ENCODE peak calls at places on chromosomes 1 and 21, in five cellular contexts. K is ovary, L is uterus, D is transverse colon, H is A549. F is an unnamed sample.

GRCh38 chr1:70633004-70633403 is 221.9 kb downstream of the CTH start:
- DNase-seq in L (no peak), H (no peak), K (no peak), D (no peak), F (no peak)

GRCh38 chr1:40313329-40313957 is 3.6 kb downstream of the COL9A2 start:
- DNase-seq in H (no peak), K (no peak), D (no peak), L (no peak), F (peak)

GRCh38 chr1:4962836-4963235 is 308.4 kb downstream of the AJAP1 start:
- DNase-seq in L (no peak), K (no peak), H (no peak), D (no peak), F (no peak)

GRCh38 chr1:178379807-178380206 is 117.0 kb downstream of the CLEC20A start:
- DNase-seq in K (no peak), H (peak), L (no peak), D (no peak), F (no peak)

GRCh38 chr21:37886120-37886519 is 30.1 kb downstream of the KCNJ6 start:
- DNase-seq in D (no peak), L (no peak), K (no peak), H (no peak), F (no peak)

GRCh38 chr1:201275266-201275666 is 8.0 kb upstream of the PKP1 start:
- DNase-seq in D (peak), L (no peak), H (peak), K (no peak), F (peak)

GRCh38 chr1:241531195-241532172 is 694 bp upstream of the KMO start:
- DNase-seq in L (no peak), H (peak), D (no peak), K (no peak), F (no peak)

GRCh38 chr1:170537798-170538503 is 6.0 kb downstream of the GORAB start:
- DNase-seq in H (peak), K (no peak), L (no peak), D (no peak), F (no peak)

GRCh38 chr21:43362928-43363314 is 64.0 kb downstream of the SIK1 start:
- DNase-seq in K (no peak), D (peak), H (no peak), L (no peak), F (no peak)

GRCh38 chr1:39407889-39408640 is 83.4 kb upstream of the BMP8A start:
- DNase-seq in K (no peak), L (peak), D (peak), H (no peak), F (no peak)

GRCh38 chr21:36113647-36114428 is 21.0 kb upstream of the CBR3 start:
- DNase-seq in K (no peak), D (peak), H (peak), L (no peak), F (peak)

GRCh38 chr1:21332691-21333449 is 42.6 kb upstream of the ECE1 start:
- DNase-seq in L (no peak), D (peak), K (no peak), H (no peak), F (no peak)

GRCh38 chr1:201307760-201308499 is 24.6 kb downstream of the PKP1 start:
- DNase-seq in L (no peak), D (peak), H (peak), K (no peak), F (peak)

GRCh38 chr1:202254454-202255252 is 61.1 kb downstream of the LGR6 start:
- DNase-seq in H (peak), K (peak), L (no peak), D (no peak), F (no peak)

GRCh38 chr1:229884765-229885164 is 182.3 kb upstream of the GALNT2 start:
- DNase-seq in L (no peak), K (no peak), H (no peak), D (no peak), F (no peak)

GRCh38 chr1:82485591-82486369 is 685.0 kb downstream of the ADGRL2 start:
- DNase-seq in L (no peak), D (peak), H (no peak), K (peak), F (no peak)

GRCh38 chr21:17390575-17390974 is 122.3 kb upstream of the CXADR start:
- DNase-seq in H (no peak), L (no peak), K (no peak), D (no peak), F (no peak)

GRCh38 chr1:171103862-171104261 is 13.2 kb downstream of the FMO3 start:
- DNase-seq in D (no peak), K (no peak), L (no peak), H (no peak), F (no peak)

GRCh38 chr1:208161005-208161404 is 83.2 kb downstream of the PLXNA2 start:
- DNase-seq in K (no peak), H (no peak), L (no peak), D (no peak), F (no peak)

GRCh38 chr1:58854576-58854975 is 70.7 kb upstream of the JUN start:
- DNase-seq in D (no peak), H (no peak), L (no peak), K (no peak), F (no peak)

GRCh38 chr1:190353538-190354101 is 124.0 kb downstream of the BRINP3 start:
- DNase-seq in L (no peak), K (no peak), H (no peak), D (no peak), F (no peak)

GRCh38 chr21:41825216-41825615 is 53.9 kb downstream of the PRDM15 start:
- DNase-seq in H (no peak), K (no peak), L (no peak), D (no peak), F (no peak)

GRCh38 chr1:209576798-209577197 is 6.7 kb upstream of the CAMK1G start:
- DNase-seq in L (peak), H (peak), D (peak), K (peak), F (peak)

GRCh38 chr1:175314300-175314699 is 121.7 kb upstream of the KIAA0040 start:
- DNase-seq in H (no peak), L (no peak), D (no peak), K (no peak), F (no peak)

GRCh38 chr1:64745986-64746940 is 1.4 kb downstream of the RAVER2 start:
- DNase-seq in D (peak), L (no peak), K (no peak), H (no peak), F (no peak)

GRCh38 chr1:64744492-64745180 is at the start of gene RAVER2:
- DNase-seq in K (peak), L (peak), H (peak), D (peak), F (peak)

GRCh38 chr1:64745181-64745985 is 508 bp downstream of the RAVER2 start:
- DNase-seq in K (peak), L (peak), D (peak), H (peak), F (peak)

GRCh38 chr1:64748222-64748621 is 3.3 kb downstream of the RAVER2 start:
- DNase-seq in L (no peak), H (no peak), K (no peak), D (no peak), F (no peak)

GRCh38 chr1:64743954-64744491 is 852 bp upstream of the RAVER2 start:
- DNase-seq in L (no peak), H (no peak), K (peak), D (no peak), F (peak)
- H3K4me3 ChIP-seq in L (peak), H (peak), K (peak), D (peak), F (peak)

GRCh38 chr1:102463328-102463727 is 466.6 kb upstream of the OLFM3 start:
- DNase-seq in D (no peak), L (no peak), K (no peak), H (no peak), F (no peak)
- TF ChIP-seq POLR2A in D (no peak), L (no peak), K (no peak), H (no peak), F (no peak)

DNA sequence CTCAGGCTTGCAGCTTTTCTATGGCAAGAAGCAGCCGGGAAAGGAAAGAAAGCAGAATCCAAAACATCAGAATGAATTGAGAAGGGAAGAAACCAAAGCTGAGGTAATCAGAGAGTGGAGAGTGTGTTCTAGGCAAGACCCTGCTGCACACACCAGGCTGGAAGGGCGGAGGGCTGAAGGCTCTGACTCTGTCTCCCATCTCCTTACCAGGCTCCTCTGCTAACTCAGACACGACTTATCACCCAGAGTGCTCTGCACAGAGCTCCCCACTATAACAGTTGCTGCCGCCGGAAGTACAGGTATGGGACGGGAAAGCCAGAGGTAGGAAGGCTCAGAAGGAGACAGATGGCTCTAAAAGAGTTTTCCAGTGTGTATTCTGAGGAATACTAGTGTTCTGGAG is 1.2 kb downstream of the SCNM1 start:
- DNase-seq in K (no peak), D (no peak), H (no peak), L (no peak), F (no peak)
- H3K4me3 ChIP-seq in K (no peak), D (no peak), H (peak), L (no peak), F (peak)

GRCh38 chr1:246537887-246538286 is 28.2 kb downstream of the TFB2M start:
- DNase-seq in H (no peak), L (no peak), D (peak), K (no peak), F (no peak)

GRCh38 chr1:246540738-246541491 is 25.1 kb downstream of the TFB2M start:
- DNase-seq in L (no peak), H (no peak), K (no peak), D (no peak), F (no peak)

GRCh38 chr1:246533371-246533905 is 26.4 kb upstream of the SMYD3 start:
- DNase-seq in K (no peak), H (no peak), L (no peak), D (no peak), F (no peak)

GRCh38 chr1:246534114-246534513 is 27.0 kb upstream of the SMYD3 start:
- DNase-seq in L (no peak), K (no peak), H (no peak), D (no peak), F (no peak)

DNA sequence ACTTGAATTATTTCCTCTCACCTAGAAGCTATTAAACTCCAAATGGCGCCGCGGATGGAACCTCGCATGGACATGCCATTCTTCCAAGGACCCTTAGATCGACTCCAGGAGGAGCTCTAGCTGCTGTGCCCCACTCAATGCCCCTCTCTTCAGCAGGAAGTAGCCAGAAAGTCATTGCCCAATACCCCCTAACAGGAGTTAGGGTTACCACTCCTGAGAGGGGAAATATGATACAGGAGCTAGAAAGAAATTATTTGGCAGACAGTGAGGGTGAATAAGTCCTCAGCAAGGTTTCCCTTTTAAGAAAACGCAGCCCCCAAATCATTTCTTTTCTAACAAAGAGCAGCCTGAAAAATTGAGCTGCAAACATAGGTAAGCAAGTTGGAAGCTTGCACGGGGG is 28.6 kb downstream of the TFB2M start:
- DNase-seq in D (no peak), H (no peak), L (no peak), K (no peak), F (no peak)
- TF ChIP-seq POLR2A in D (no peak), H (no peak), L (no peak), K (no peak), F (no peak)

GRCh38 chr1:77146270-77146669 is 73.0 kb downstream of the PIGK start:
- DNase-seq in H (no peak), L (no peak), D (no peak), K (no peak), F (no peak)
- H3K4me3 ChIP-seq in H (no peak), L (no peak), D (no peak), K (no peak), F (no peak)

GRCh38 chr1:157952601-157953000 is 40.8 kb upstream of the KIRREL1 start:
- DNase-seq in D (peak), H (no peak), K (no peak), L (no peak), F (peak)

GRCh38 chr1:157956754-157957153 is 36.7 kb upstream of the KIRREL1 start:
- DNase-seq in D (no peak), H (no peak), K (no peak), L (no peak), F (no peak)

GRCh38 chr1:157955269-157955668 is 38.2 kb upstream of the KIRREL1 start:
- DNase-seq in K (no peak), L (no peak), H (no peak), D (no peak), F (no peak)

GRCh38 chr1:157958280-157958679 is 35.2 kb upstream of the KIRREL1 start:
- DNase-seq in H (no peak), K (no peak), L (no peak), D (no peak), F (no peak)

GRCh38 chr1:157955860-157956259 is 37.6 kb upstream of the KIRREL1 start:
- DNase-seq in L (no peak), K (no peak), D (no peak), H (no peak), F (no peak)
- TF ChIP-seq POLR2A in L (no peak), K (no peak), D (no peak), H (no peak), F (no peak)

GRCh38 chr1:154220970-154221814 is 437 bp downstream of the UBAP2L start:
- DNase-seq in D (peak), L (no peak), H (peak), K (peak), F (peak)

GRCh38 chr1:154221815-154222081 is 993 bp downstream of the UBAP2L start:
- DNase-seq in H (peak), L (no peak), D (no peak), K (no peak), F (no peak)

GRCh38 chr1:154220071-154220969 is at the start of gene UBAP2L:
- DNase-seq in K (peak), H (peak), D (peak), L (peak), F (peak)

GRCh38 chr1:154219511-154219910 is 1.2 kb upstream of the UBAP2L start:
- DNase-seq in K (no peak), H (no peak), L (no peak), D (peak), F (no peak)

DNA sequence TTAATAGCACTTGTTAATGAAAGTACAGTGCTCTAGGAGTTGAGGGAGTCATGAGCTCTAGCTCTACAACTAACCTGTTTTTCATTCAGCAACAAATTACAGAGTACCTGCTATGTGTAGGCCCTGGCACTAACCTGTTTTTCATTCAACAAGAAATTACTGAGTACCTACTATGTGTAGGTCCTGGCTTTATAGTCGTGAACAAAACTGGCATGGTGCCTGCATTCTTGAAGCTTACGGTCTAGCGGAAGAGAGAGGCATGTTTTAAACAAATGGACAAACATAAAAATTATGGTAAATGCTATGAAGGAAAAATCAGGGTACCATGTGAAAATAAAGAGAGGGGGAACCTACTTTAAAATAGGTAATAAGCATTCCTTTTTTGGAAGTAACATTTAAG is 2.2 kb upstream of the UBAP2L start:
- DNase-seq in D (no peak), K (no peak), H (no peak), L (no peak), F (no peak)
- H3K4me3 ChIP-seq in D (no peak), K (no peak), H (peak), L (no peak), F (peak)

GRCh38 chr1:50305808-50306207 is 117.4 kb downstream of the DMRTA2 start:
- DNase-seq in K (no peak), D (no peak), H (no peak), L (no peak), F (no peak)
- TF ChIP-seq POLR2A in K (no peak), D (no peak), H (no peak), L (no peak), F (no peak)

GRCh38 chr21:45256021-45256911 is 31.4 kb downstream of the POFUT2 start:
- DNase-seq in H (no peak), D (no peak), K (no peak), L (no peak), F (no peak)

GRCh38 chr21:45254557-45254930 is 33.2 kb downstream of the POFUT2 start:
- DNase-seq in D (no peak), L (no peak), H (no peak), K (no peak), F (no peak)

GRCh38 chr21:45256912-45257672 is 30.6 kb downstream of the POFUT2 start:
- DNase-seq in D (no peak), L (no peak), H (no peak), K (no peak), F (peak)

GRCh38 chr21:45253633-45254556 is 33.8 kb downstream of the POFUT2 start:
- DNase-seq in H (no peak), K (no peak), D (no peak), L (no peak), F (no peak)

DNA sequence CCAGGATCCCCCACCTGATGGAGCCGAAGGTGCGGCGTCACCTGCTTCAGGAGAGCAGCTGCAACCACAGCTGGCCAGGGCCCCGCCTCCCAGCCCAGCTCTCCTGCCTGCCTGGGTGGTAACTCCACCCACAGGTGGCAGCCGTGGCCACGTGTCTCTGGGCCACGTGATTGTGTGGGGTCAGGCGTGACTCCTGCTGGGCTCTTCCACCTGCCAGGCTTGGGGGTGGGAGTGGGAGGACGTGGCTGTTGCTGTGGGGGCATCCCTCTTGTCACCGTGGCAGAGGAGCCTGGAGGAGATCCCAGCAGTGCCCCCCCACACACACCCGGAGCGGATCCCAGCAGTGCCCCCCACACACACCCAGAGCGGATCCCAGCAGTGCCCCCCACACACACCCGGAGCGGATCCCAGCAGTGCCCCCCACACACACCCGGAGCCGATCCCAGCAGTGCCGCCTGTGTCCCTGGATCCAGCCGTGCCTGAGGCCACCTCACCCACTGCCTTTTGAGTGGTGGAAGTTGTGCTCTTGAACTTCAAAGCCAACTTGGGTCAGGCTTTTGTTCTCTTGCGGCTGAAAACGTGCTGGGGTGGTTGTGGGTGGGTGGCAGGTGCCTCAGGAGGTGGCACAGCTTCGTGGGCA is 32.2 kb downstream of the POFUT2 start:
- DNase-seq in H (no peak), L (no peak), D (peak), K (peak), F (peak)
- H3K4me3 ChIP-seq in H (no peak), L (no peak), D (no peak), K (no peak), F (no peak)

DNA sequence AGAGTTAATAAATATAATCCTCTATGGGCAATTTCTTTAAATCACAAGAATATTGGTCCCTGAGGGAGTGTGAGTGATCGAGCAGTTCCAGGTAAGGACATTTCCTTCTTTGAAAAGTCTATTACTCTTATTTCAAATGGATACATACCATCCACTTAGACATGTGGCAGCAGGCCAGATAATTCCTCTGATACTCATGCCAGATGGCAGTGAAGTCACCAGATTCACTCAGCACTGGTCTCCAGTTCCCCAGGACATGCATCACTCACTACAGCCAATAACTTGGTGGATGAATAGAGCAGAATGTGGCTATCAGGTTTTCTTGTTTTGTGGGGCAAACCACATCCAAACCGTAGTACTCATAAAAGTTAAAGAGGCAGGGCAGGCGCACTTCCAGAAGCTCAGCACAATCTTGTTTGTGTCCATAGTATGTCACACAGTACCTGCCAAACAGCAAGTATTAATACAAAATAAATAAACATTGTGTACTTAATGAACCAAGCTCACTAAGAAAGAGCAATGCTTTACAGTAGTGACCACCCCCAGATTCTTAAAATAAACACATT is 74.2 kb upstream of the CD53 start:
- DNase-seq in K (no peak), D (no peak), L (no peak), H (no peak), F (no peak)
- TF ChIP-seq POLR2A in K (no peak), D (no peak), L (no peak), H (no peak), F (no peak)